ENCODE peak calls at places on chromosomes 11 and 22, in eight cellular contexts. V is pancreas, R is GM12865, A is right atrium auricular region, Y is esophagus squamous epithelium, J is brain microvascular endothelial cell, T is GM23338, Q is fibroblast of mammary gland. Z is an unnamed sample.
A peak's percentile ranks its signal among the peaks of the same experiment; 100 is the strongest.

GRCh38 chr11:79152511-79152910 is 288.3 kb downstream of the TENM4 start:
- DNase-seq in J (no peak), V (no peak), A (no peak), Q (no peak), Y (no peak), T (no peak), R (no peak), Z (no peak)

GRCh38 chr11:86115542-86116385 is 46.9 kb upstream of the PICALM start:
- DNase-seq in Y (no peak), A (no peak), Q (peak; percentile 30), T (no peak), V (no peak), J (no peak), R (peak; percentile 16), Z (no peak)

GRCh38 chr11:78351979-78352731 is 65.5 kb downstream of the GAB2 start:
- DNase-seq in Q (no peak), Y (no peak), A (no peak), R (no peak), V (no peak), J (no peak), T (no peak), Z (no peak)

GRCh38 chr22:36160499-36160942 is at the start of gene APOL3:
- DNase-seq in Q (peak; percentile 80), J (peak; percentile 45), R (peak; percentile 80), A (peak; percentile 90), T (no peak), Y (no peak), V (peak; percentile 49), Z (peak; percentile 25)

GRCh38 chr22:20508815-20509271 is 1.4 kb downstream of the MED15 start:
- DNase-seq in V (no peak), R (peak; percentile 55), Y (no peak), T (no peak), A (no peak), J (no peak), Q (peak; percentile 9), Z (no peak)

GRCh38 chr22:46105494-46106278 is 44.6 kb upstream of the PPARA start:
- DNase-seq in T (no peak), V (peak; percentile 75), A (no peak), Y (no peak), Q (peak; percentile 86), J (peak; percentile 27), R (no peak), Z (no peak)

GRCh38 chr22:49968313-49968830 is 7.8 kb downstream of the PIM3 start:
- DNase-seq in R (no peak), J (no peak), T (no peak), Y (no peak), Q (no peak), A (no peak), V (peak; percentile 28), Z (no peak)

GRCh38 chr11:35404397-35404775 is 15.0 kb downstream of the SLC1A2 start:
- DNase-seq in V (peak; percentile 87), R (peak; percentile 31), Q (peak; percentile 42), T (peak; percentile 87), Y (no peak), J (no peak), A (no peak), Z (no peak)

GRCh38 chr22:45397806-45398205 is 15.6 kb downstream of the SMC1B start:
- DNase-seq in T (no peak), J (no peak), V (no peak), A (no peak), Q (no peak), Y (no peak), R (peak; percentile 38), Z (no peak)

GRCh38 chr22:22322792-22323191 is 78.2 kb downstream of the VPREB1 start:
- DNase-seq in J (no peak), R (no peak), V (no peak), T (no peak), Y (no peak), A (no peak), Q (no peak), Z (no peak)

GRCh38 chr11:65314501-65315203 is at the start of gene CDC42EP2:
- DNase-seq in V (peak; percentile 85), T (peak; percentile 87), A (peak; percentile 92), Y (no peak), J (peak; percentile 73), R (peak; percentile 75), Q (peak; percentile 76), Z (peak; percentile 28)

GRCh38 chr11:87295237-87295636 is 257.5 kb downstream of the TMEM135 start:
- DNase-seq in Y (no peak), V (no peak), R (peak; percentile 11), Q (no peak), T (peak; percentile 15), A (no peak), J (no peak), Z (no peak)

GRCh38 chr11:111494040-111494439 is 18.1 kb downstream of the BTG4 start:
- DNase-seq in Q (no peak), T (no peak), R (no peak), J (no peak), V (no peak), Y (no peak), A (no peak), Z (no peak)

GRCh38 chr11:64742087-64742939 is 1.6 kb downstream of the RASGRP2 start:
- DNase-seq in V (no peak), R (peak; percentile 45), T (peak; percentile 72), Q (no peak), Y (no peak), A (no peak), J (no peak), Z (no peak)

GRCh38 chr22:43467171-43467570 is 55.4 kb downstream of the MPPED1 start:
- DNase-seq in R (no peak), T (no peak), Q (no peak), J (no peak), A (no peak), V (no peak), Y (no peak), Z (no peak)

GRCh38 chr11:110125632-110126031 is 32.4 kb downstream of the ZC3H12C start:
- DNase-seq in T (no peak), Q (peak; percentile 96), V (no peak), A (no peak), Y (no peak), J (peak; percentile 88), R (no peak), Z (no peak)

DNA sequence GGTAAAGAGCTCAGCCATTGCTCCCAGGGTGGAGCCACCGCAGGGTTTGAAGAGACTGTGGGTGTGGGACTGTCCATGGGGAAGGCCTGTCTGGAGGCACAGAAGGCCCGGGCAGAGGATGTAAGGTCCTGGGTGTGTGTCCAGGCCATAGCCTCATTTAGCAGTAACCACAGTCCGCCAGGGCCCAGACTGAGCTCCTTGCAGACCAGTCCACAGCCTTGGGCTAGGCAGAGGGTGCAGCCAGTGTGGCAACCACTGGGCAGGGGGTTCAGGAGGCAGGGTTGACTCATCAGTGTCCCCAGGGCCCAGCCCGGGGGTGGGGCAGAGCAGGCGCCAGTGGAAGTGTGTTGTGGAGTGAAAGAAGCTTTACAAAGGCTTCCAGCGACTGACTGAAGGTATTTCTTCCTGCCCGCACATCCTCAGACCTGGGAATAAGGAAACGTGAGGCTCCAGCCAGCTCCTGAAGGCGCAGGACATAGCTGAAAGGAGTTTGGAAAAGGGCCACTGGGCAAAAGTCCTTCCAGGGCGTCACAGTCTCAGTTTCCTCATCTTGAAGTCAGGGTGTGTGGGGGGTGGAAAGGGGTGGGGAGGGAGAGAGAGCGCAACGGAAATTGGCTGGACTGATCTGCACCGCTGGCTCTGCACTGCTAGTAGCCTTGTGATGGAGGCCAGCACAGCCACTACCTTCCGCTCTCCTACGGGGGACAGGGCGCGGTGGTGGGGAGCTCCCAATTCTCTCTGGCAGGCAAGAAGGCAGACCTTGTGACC is 27.8 kb upstream of the WNT11 start:
- DNase-seq in J (no peak), Y (no peak), Q (peak; percentile 64), V (peak; percentile 41), R (peak; percentile 88), A (peak; percentile 85), T (peak; percentile 51), Z (no peak)
- H3K4me3 ChIP-seq in J (peak overlapping the region; percentile 90), Y (peak overlapping the region; percentile 90), Q (peak overlapping the region; percentile 91), V (no peak overlapping the region), R (peak overlapping the region; percentile 93), A (peak overlapping the region; percentile 85), T (peak overlapping the region; percentile 100), Z (peak overlapping the region; percentile 94)

GRCh38 chr11:70075836-70076235 is 2.3 kb upstream of the ANO1 start:
- DNase-seq in J (no peak), Y (no peak), Q (no peak), R (no peak), T (no peak), A (no peak), V (no peak), Z (no peak)

GRCh38 chr11:70072471-70073187 is 5.5 kb upstream of the ANO1 start:
- DNase-seq in J (no peak), R (no peak), Q (no peak), V (no peak), T (peak; percentile 39), Y (no peak), A (no peak), Z (no peak)

GRCh38 chr11:70074701-70075100 is 3.4 kb upstream of the ANO1 start:
- DNase-seq in Y (no peak), V (no peak), J (no peak), Q (no peak), R (no peak), A (no peak), T (no peak), Z (no peak)

GRCh38 chr11:70073188-70073817 is 4.8 kb upstream of the ANO1 start:
- DNase-seq in Y (no peak), V (no peak), R (no peak), Q (no peak), A (no peak), T (peak; percentile 64), J (no peak), Z (no peak)

GRCh38 chr11:70073881-70074371 is 4.2 kb upstream of the ANO1 start:
- DNase-seq in Y (no peak), J (peak; percentile 70), Q (peak; percentile 27), V (no peak), R (no peak), A (peak; percentile 77), T (peak; percentile 41), Z (no peak)
- H3K4me3 ChIP-seq in Y (no peak overlapping the region), J (peak overlapping the region; percentile 31), Q (no peak overlapping the region), V (no peak overlapping the region), R (no peak overlapping the region), A (no peak overlapping the region), T (no peak overlapping the region), Z (no peak overlapping the region)

DNA sequence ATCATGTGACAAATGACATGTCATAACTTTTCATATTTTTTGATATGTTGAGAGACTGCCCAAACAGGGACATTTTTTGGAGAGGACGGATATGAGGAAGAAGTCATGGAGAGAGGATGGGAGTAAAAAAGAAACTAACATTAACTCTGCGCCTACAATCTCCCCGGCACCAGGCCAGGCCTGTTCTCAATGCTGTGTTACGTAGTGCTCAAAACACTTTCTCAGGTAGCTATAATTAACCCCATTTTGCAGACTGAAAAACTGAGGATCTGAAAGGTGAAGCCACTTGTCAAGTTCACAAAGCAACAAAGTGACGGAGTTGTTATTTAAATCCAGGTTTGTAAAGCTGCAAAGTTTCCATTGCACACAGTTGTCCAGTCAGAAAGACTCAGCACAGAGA is 17.4 kb upstream of the NOX4 start:
- DNase-seq in Y (no peak), A (no peak), Q (no peak), R (no peak), J (no peak), T (no peak), V (no peak), Z (no peak)
- H3K4me3 ChIP-seq in Y (no peak overlapping the region), A (no peak overlapping the region), Q (no peak overlapping the region), R (no peak overlapping the region), J (no peak overlapping the region), T (no peak overlapping the region), V (no peak overlapping the region), Z (no peak overlapping the region)

DNA sequence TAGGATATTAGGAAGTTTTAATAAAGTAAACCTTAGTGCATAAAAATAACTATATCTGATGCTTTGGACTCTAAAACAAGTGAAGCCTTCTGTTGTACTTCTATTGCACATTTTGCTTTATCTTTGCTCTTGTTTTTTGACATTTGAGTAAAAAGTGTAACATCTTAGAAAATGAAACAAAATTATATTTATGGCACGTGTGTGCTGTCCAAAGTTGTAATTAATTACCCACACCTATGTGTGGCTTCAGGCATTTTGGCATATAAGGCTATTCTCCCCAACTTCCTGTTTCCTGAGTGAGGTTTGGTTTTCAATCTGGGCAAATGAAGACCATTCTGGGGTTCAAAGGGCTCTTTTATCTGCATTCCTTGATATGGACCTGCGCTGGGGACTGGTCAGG is at the start of gene OOSP1:
- DNase-seq in V (no peak), J (no peak), Q (no peak), T (no peak), R (no peak), A (no peak), Y (no peak), Z (no peak)
- H3K4me3 ChIP-seq in V (no peak within 1 kb of the TSS), J (no peak within 1 kb of the TSS), Q (no peak within 1 kb of the TSS), T (no peak within 1 kb of the TSS), R (no peak within 1 kb of the TSS), A (no peak within 1 kb of the TSS), Y (no peak within 1 kb of the TSS), Z (no peak within 1 kb of the TSS)